ENCODE peak calls at places on chromosome 15, in four cellular contexts. H is K562, T is HepG2, G is GM12878. X is an unnamed sample.

GRCh38 chr15:88606437-88606794 is 14.7 kb upstream of the AEN start:
- DNase-seq in H (no peak), T (no peak), G (no peak), X (no peak)

GRCh38 chr15:63896336-63897115 is 62.8 kb upstream of the HERC1 start:
- DNase-seq in H (peak), T (peak), G (peak), X (no peak)

GRCh38 chr15:87648278-87648677 is 608.3 kb downstream of the NTRK3 start:
- DNase-seq in H (no peak), T (no peak), G (no peak), X (no peak)

GRCh38 chr15:43792761-43793493 is 807 bp downstream of the SERF2 start:
- DNase-seq in H (no peak), T (no peak), G (no peak), X (no peak)

GRCh38 chr15:66021801-66022525 is 152.7 kb downstream of the RAB11A start:
- DNase-seq in H (no peak), T (no peak), G (no peak), X (no peak)

GRCh38 chr15:85707519-85708338 is 87.0 kb downstream of the KLHL25 start:
- DNase-seq in H (no peak), T (peak), G (no peak), X (no peak)

GRCh38 chr15:85598203-85598602 is 196.5 kb downstream of the KLHL25 start:
- DNase-seq in H (no peak), T (no peak), G (no peak), X (no peak)

GRCh38 chr15:66041276-66041675 is 172.0 kb downstream of the RAB11A start:
- DNase-seq in H (no peak), T (no peak), G (no peak), X (no peak)

GRCh38 chr15:25890532-25890931 is 27.4 kb upstream of the ATP10A start:
- DNase-seq in H (no peak), T (no peak), G (no peak), X (no peak)

GRCh38 chr15:50628421-50628820 is 58.2 kb downstream of the TRPM7 start:
- DNase-seq in H (no peak), T (no peak), G (no peak), X (no peak)

GRCh38 chr15:52082197-52083036 is 30.2 kb downstream of the BCL2L10 start:
- DNase-seq in H (no peak), T (no peak), G (peak), X (no peak)

GRCh38 chr15:67744331-67745058 is 80.8 kb upstream of the SKOR1 start:
- DNase-seq in H (no peak), T (no peak), G (no peak), X (no peak)

GRCh38 chr15:45645026-45645980 is 10.5 kb downstream of the SQOR start:
- DNase-seq in H (no peak), T (no peak), G (no peak), X (no peak)
- TF ChIP-seq CBX5 in H (no peak), T (no peak), G (no peak), X (no peak)

DNA sequence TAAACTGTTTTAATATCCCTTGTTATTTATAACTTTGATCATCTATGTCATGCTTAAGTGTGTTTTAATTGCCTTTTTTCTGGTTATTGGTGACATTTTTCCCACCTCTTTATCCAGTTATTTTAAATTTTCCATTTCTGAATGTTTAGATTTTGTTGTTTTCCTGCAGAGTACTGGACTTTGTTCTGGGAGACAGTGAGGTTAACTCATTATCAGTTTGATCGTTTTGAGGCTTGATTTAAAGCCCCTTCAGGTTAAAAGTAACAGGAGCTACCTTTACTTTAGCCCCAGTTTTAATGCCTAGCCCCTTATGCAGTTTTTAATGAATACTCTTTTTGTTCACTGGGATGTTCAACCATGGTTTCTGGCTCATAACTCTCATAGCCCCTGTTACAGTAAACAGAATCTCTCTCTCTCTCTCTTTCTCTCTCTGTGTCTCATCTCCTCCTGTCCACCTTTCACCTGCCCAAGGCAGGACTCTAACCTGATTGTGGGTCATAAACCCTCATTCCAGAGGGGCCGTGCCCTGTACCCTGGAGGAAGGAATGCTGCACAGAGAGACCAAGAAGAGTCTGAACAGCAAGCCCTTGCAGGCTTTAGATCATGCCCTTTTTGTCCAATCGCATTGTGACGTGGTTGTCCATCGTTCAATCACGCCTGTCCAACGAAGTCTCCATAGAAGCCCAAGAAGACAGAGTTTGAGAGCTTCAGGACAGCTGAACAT is 91.8 kb upstream of the WDR72 start:
- DNase-seq in H (no peak), T (no peak), G (no peak), X (no peak)
- TF ChIP-seq CBX5 in H (no peak), T (no peak), G (no peak), X (no peak)

GRCh38 chr15:70361106-70361505 is 263.4 kb upstream of the TLE3 start:
- DNase-seq in H (no peak), T (no peak), G (no peak), X (no peak)

GRCh38 chr15:70362911-70363310 is 265.2 kb upstream of the TLE3 start:
- DNase-seq in H (peak), T (peak), G (no peak), X (peak)

GRCh38 chr15:70358871-70359647 is 261.3 kb upstream of the TLE3 start:
- DNase-seq in H (no peak), T (no peak), G (no peak), X (no peak)

GRCh38 chr15:70362350-70362749 is 264.6 kb upstream of the TLE3 start:
- DNase-seq in H (no peak), T (no peak), G (no peak), X (no peak)

DNA sequence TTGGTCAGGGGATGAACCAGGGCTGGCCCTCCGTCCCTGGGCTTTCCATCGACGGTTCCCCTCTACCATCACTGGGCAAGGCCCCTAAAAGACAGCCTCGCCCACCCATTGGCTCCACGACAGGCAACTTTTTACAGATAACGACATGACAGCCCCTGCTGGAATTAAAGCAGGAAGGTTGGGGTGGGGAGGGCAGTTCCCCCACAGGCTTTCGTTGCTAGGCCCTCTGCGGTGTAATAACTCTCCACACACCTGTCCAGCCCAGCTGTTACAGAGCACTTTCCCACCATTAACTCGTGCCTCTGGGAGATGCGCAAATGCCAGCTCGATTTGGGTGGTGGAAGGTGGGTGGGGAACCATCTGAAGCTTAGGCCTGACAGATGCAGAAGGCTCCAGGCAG is 264.2 kb upstream of the TLE3 start:
- DNase-seq in H (no peak), T (no peak), G (no peak), X (no peak)
- TF ChIP-seq CBX5 in H (no peak), T (no peak), G (no peak), X (no peak)

GRCh38 chr15:57769266-57769665 is 62.8 kb downstream of the POLR2M start:
- DNase-seq in H (no peak), T (no peak), G (no peak), X (no peak)
- TF ChIP-seq CBX5 in H (no peak), T (no peak), G (no peak), X (no peak)

GRCh38 chr15:54029076-54029475 is 50.8 kb downstream of the UNC13C start:
- DNase-seq in H (no peak), T (no peak), G (no peak), X (no peak)

GRCh38 chr15:54035616-54036015 is 57.4 kb downstream of the UNC13C start:
- DNase-seq in H (no peak), T (no peak), G (no peak), X (no peak)

GRCh38 chr15:54032066-54032465 is 53.8 kb downstream of the UNC13C start:
- DNase-seq in H (no peak), T (no peak), G (no peak), X (no peak)

GRCh38 chr15:54033954-54034458 is 55.8 kb downstream of the UNC13C start:
- DNase-seq in H (no peak), T (no peak), G (no peak), X (no peak)
- TF ChIP-seq CBX5 in H (no peak), T (no peak), G (no peak), X (no peak)

GRCh38 chr15:72835289-72835890 is 51.8 kb upstream of the ADPGK start:
- DNase-seq in H (no peak), T (peak), G (no peak), X (no peak)
- TF ChIP-seq CBX5 in H (no peak), T (no peak), G (no peak), X (no peak)

GRCh38 chr15:91886878-91887277 is 33.4 kb downstream of the SLCO3A1 start:
- DNase-seq in H (no peak), T (no peak), G (no peak), X (no peak)

GRCh38 chr15:91885054-91885453 is 31.5 kb downstream of the SLCO3A1 start:
- DNase-seq in H (no peak), T (no peak), G (no peak), X (no peak)

GRCh38 chr15:91884604-91885003 is 31.1 kb downstream of the SLCO3A1 start:
- DNase-seq in H (no peak), T (no peak), G (no peak), X (no peak)

GRCh38 chr15:91887321-91887720 is 33.8 kb downstream of the SLCO3A1 start:
- DNase-seq in H (no peak), T (no peak), G (no peak), X (peak)

GRCh38 chr15:91885714-91886265 is 32.3 kb downstream of the SLCO3A1 start:
- DNase-seq in H (no peak), T (no peak), G (no peak), X (peak)
- TF ChIP-seq CBX5 in H (no peak), T (no peak), G (no peak), X (no peak)

X was measured in H1.